ENCODE peak calls at places on chromosome 12, in seven cellular contexts. F is AG09309, W is GM06990, Z is dorsolateral prefrontal cortex, O is left lung, C is HFFc6, V is AG04449. X is an unnamed sample.

GRCh38 chr12:19482551-19483109 is 43.3 kb downstream of the AEBP2 start:
- DNase-seq in F (no peak), W (peak), Z (no peak), O (no peak), C (no peak), V (no peak), X (peak)

GRCh38 chr12:111171832-111172231 is 197.1 kb downstream of the PHETA1 start:
- DNase-seq in F (no peak), W (no peak), Z (no peak), O (no peak), C (no peak), V (no peak), X (no peak)

GRCh38 chr12:114371250-114371649 is 34.7 kb downstream of the TBX5 start:
- DNase-seq in F (no peak), W (no peak), Z (peak), O (no peak), C (no peak), V (no peak), X (no peak)

GRCh38 chr12:9758119-9758518 is 2.6 kb downstream of the CD69 start:
- DNase-seq in F (no peak), W (no peak), Z (no peak), O (no peak), C (no peak), V (no peak), X (no peak)

GRCh38 chr12:100601626-100602025 is 28.1 kb downstream of the GAS2L3 start:
- DNase-seq in F (no peak), W (no peak), Z (no peak), O (no peak), C (no peak), V (no peak), X (no peak)

GRCh38 chr12:50017047-50017446 is 8.2 kb downstream of the RACGAP1 start:
- DNase-seq in F (peak), W (no peak), Z (no peak), O (no peak), C (peak), V (no peak), X (no peak)

GRCh38 chr12:63862187-63863107 is 17.9 kb downstream of the SRGAP1 start:
- DNase-seq in F (no peak), W (no peak), Z (no peak), O (no peak), C (peak), V (no peak), X (no peak)

GRCh38 chr12:6199211-6199530 is 1.0 kb upstream of the CD9 start:
- DNase-seq in F (no peak), W (no peak), Z (no peak), O (peak), C (no peak), V (no peak), X (no peak)

GRCh38 chr12:55681142-55682077 is 26.3 kb downstream of the ITGA7 start:
- DNase-seq in F (no peak), W (no peak), Z (no peak), O (peak), C (peak), V (no peak), X (no peak)

GRCh38 chr12:95179011-95179410 is 38.3 kb downstream of the FGD6 start:
- DNase-seq in F (no peak), W (no peak), Z (no peak), O (no peak), C (no peak), V (no peak), X (no peak)

GRCh38 chr12:75853621-75854020 is 178.0 kb downstream of the PHLDA1 start:
- DNase-seq in F (no peak), W (no peak), Z (no peak), O (no peak), C (no peak), V (no peak), X (no peak)

GRCh38 chr12:126019385-126019784 is 954.1 kb downstream of the AACS start:
- DNase-seq in F (no peak), W (no peak), Z (no peak), O (no peak), C (no peak), V (no peak), X (no peak)

GRCh38 chr12:75479963-75480461 is 543 bp upstream of the GLIPR1 start:
- DNase-seq in F (peak), W (peak), Z (no peak), O (no peak), C (peak), V (peak), X (peak)

GRCh38 chr12:93502802-93503623 is 35.7 kb downstream of the MRPL42 start:
- DNase-seq in F (no peak), W (no peak), Z (peak), O (no peak), C (peak), V (no peak), X (no peak)

GRCh38 chr12:113005759-113006158 is 27.4 kb downstream of the OAS2 start:
- DNase-seq in F (no peak), W (no peak), Z (no peak), O (no peak), C (no peak), V (no peak), X (no peak)

GRCh38 chr12:48985901-48986300 is 7.8 kb downstream of the WNT1 start:
- DNase-seq in F (no peak), W (no peak), Z (no peak), O (no peak), C (no peak), V (no peak), X (no peak)

GRCh38 chr12:104480826-104481457 is 24.2 kb downstream of the CHST11 start:
- DNase-seq in F (no peak), W (no peak), Z (no peak), O (peak), C (peak), V (no peak), X (no peak)

GRCh38 chr12:64669270-64669842 is 59.1 kb downstream of the RASSF3 start:
- DNase-seq in F (no peak), W (peak), Z (no peak), O (peak), C (no peak), V (no peak), X (peak)

GRCh38 chr12:104177663-104178501 is 37.7 kb upstream of the TXNRD1 start:
- DNase-seq in F (peak), W (no peak), Z (no peak), O (no peak), C (peak), V (peak), X (no peak)

GRCh38 chr12:40325349-40325960 is 100.7 kb downstream of the LRRK2 start:
- DNase-seq in F (no peak), W (peak), Z (peak), O (no peak), C (no peak), V (no peak), X (peak)

GRCh38 chr12:52074006-52074405 is 4.2 kb downstream of the ATG101 start:
- DNase-seq in F (no peak), W (no peak), Z (no peak), O (no peak), C (peak), V (no peak), X (no peak)

GRCh38 chr12:52074656-52075408 is 4.7 kb upstream of the SMIM41 start:
- DNase-seq in F (no peak), W (no peak), Z (no peak), O (no peak), C (no peak), V (no peak), X (no peak)

GRCh38 chr12:52070243-52070925 is 606 bp downstream of the ATG101 start:
- DNase-seq in F (no peak), W (no peak), Z (no peak), O (no peak), C (no peak), V (no peak), X (no peak)

GRCh38 chr12:52075409-52075724 is 4.1 kb upstream of the SMIM41 start:
- DNase-seq in F (no peak), W (no peak), Z (no peak), O (no peak), C (peak), V (no peak), X (no peak)

DNA sequence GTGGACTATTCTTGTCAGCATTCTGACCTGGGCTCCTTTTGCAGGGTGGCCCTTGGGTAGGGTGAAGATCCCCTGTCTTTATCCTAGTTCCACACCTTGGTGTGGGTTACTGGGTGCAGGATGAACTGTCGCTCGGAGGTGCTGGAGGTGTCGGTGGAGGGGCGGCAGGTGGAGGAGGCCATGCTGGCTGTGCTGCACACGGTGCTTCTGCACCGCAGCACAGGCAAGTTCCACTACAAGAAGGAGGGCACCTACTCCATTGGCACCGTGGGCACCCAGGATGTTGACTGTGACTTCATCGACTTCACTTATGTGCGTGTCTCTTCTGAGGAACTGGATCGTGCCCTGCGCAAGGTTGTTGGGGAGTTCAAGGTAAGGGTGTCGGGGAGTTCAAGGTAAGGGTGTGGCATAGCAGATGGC is 3.8 kb downstream of the ATG101 start:
- DNase-seq in F (no peak), W (no peak), Z (no peak), O (no peak), C (no peak), V (no peak), X (no peak)
- TF ChIP-seq CTCF in F (no peak), W (no peak), Z (no peak), O (no peak), C (no peak), V (no peak), X (no peak)

GRCh38 chr12:66548338-66549049 is 130.4 kb downstream of the GRIP1 start:
- DNase-seq in F (no peak), W (no peak), Z (no peak), O (no peak), C (peak), V (no peak), X (no peak)
- TF ChIP-seq CTCF in F (no peak), W (peak), Z (peak), O (no peak), C (peak), V (no peak), X (peak)

GRCh38 chr12:130649646-130650045 is 66.5 kb downstream of the RIMBP2 start:
- DNase-seq in F (no peak), W (no peak), Z (no peak), O (no peak), C (no peak), V (no peak), X (no peak)

GRCh38 chr12:130650131-130650530 is 66.0 kb downstream of the RIMBP2 start:
- DNase-seq in F (no peak), W (no peak), Z (no peak), O (no peak), C (no peak), V (no peak), X (no peak)

GRCh38 chr12:130647814-130648213 is 68.3 kb downstream of the RIMBP2 start:
- DNase-seq in F (no peak), W (no peak), Z (no peak), O (no peak), C (no peak), V (no peak), X (no peak)

GRCh38 chr12:130651188-130651587 is 64.9 kb downstream of the RIMBP2 start:
- DNase-seq in F (no peak), W (no peak), Z (no peak), O (no peak), C (no peak), V (no peak), X (no peak)

GRCh38 chr12:130649101-130649571 is 67.0 kb downstream of the RIMBP2 start:
- DNase-seq in F (no peak), W (no peak), Z (no peak), O (no peak), C (no peak), V (no peak), X (no peak)
- TF ChIP-seq CTCF in F (no peak), W (no peak), Z (no peak), O (no peak), C (no peak), V (no peak), X (no peak)

GRCh38 chr12:123431951-123432886 is 4.3 kb downstream of the RILPL2 start:
- DNase-seq in F (no peak), W (no peak), Z (no peak), O (peak), C (no peak), V (no peak), X (no peak)

GRCh38 chr12:123435636-123436016 is 858 bp downstream of the RILPL2 start:
- DNase-seq in F (no peak), W (no peak), Z (no peak), O (no peak), C (no peak), V (no peak), X (no peak)

GRCh38 chr12:123436017-123436964 is at the start of gene RILPL2:
- DNase-seq in F (peak), W (peak), Z (peak), O (peak), C (peak), V (no peak), X (peak)

DNA sequence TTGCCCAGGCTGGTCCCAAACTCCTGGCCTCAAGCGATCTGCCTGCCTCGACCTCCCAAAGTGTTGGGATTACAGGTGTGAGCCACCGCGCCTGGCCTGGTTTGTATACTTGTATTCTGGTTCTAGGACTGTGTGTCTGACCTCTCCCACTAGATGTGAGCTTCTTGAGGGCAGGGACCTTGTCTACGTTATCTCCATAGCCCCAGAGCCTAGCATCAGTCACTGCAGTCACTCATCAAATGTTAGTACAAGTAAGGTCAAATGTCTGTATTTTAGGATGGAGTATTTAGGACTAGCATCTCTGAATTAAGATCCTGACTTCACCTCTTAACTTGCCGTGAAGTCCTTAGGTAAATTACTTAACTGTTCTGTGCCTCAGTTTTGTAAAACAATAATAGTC is 2.9 kb downstream of the RILPL2 start:
- DNase-seq in F (no peak), W (no peak), Z (no peak), O (peak), C (no peak), V (no peak), X (no peak)
- TF ChIP-seq CTCF in F (no peak), W (no peak), Z (no peak), O (no peak), C (no peak), V (no peak), X (no peak)

GRCh38 chr12:98503343-98503592 is 12.1 kb upstream of the TMPO start:
- DNase-seq in F (peak), W (peak), Z (peak), O (peak), C (no peak), V (peak), X (peak)

GRCh38 chr12:98499668-98500456 is 15.5 kb upstream of the TMPO start:
- DNase-seq in F (no peak), W (no peak), Z (no peak), O (no peak), C (no peak), V (no peak), X (no peak)

GRCh38 chr12:98504368-98504617 is 11.1 kb upstream of the TMPO start:
- DNase-seq in F (no peak), W (no peak), Z (no peak), O (no peak), C (no peak), V (no peak), X (no peak)

GRCh38 chr12:98498635-98499034 is 16.8 kb upstream of the TMPO start:
- DNase-seq in F (no peak), W (no peak), Z (no peak), O (no peak), C (no peak), V (no peak), X (no peak)

GRCh38 chr12:98503593-98504367 is 11.6 kb upstream of the TMPO start:
- DNase-seq in F (peak), W (peak), Z (peak), O (peak), C (peak), V (peak), X (peak)
- TF ChIP-seq CTCF in F (no peak), W (no peak), Z (no peak), O (no peak), C (no peak), V (no peak), X (no peak)

DNA sequence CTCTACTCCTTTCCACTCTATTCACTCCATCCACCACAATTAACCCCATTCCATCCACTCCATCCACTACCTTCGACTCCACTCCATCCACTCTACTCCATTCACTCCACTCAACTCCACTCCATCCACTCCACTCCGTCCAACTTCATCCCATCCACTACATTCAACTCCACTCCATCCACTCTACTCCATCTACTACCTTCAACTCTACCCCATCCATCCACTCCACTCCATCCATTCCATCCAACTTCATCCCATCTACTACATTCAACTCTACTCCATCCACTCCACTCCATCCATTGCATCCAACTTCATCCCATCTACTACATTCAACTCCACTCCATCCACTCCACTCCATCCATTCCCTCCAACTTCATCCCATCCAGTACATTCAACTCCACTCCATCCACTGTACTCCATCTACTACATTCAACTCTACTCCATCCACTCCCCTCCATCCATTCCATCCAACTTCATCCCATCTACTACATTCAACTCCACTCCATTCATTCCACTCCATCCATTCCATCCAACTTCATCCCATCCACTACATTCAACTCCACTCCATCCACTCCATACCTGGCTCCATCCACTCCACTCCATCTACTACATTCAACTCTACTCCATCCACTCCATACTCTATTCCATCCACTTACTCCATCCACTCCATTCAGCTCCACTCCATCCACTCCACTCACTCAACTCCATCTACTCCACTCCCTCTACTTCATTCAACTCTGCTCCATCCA is 16.4 kb downstream of the HNF1A start:
- DNase-seq in F (no peak), W (no peak), Z (no peak), O (no peak), C (no peak), V (no peak), X (no peak)
- TF ChIP-seq CTCF in F (no peak), W (no peak), Z (no peak), O (no peak), C (no peak), V (no peak), X (no peak)

DNA sequence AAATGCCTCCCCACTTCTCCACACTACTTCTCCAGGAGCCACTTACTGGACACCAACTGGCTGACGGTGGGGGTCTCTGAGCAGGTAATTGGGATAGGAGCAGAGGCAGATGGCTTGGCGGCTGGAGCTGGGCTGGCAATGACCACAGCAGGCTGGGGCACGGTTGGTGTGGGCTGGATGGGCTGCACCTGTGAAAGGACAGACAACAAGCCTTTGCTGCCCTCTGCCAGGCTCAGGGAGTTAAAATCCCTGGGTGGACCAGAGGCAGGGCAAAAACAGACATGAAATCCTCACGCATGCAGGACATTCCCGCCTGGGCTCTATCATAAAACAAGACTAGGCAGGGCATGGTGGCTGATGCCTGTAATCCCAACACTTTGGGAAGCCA is 19.3 kb upstream of the TFCP2 start:
- DNase-seq in F (no peak), W (no peak), Z (peak), O (no peak), C (no peak), V (no peak), X (no peak)
- TF ChIP-seq CTCF in F (no peak), W (no peak), Z (no peak), O (no peak), C (no peak), V (no peak), X (no peak)

GRCh38 chr12:109713187-109713984 is at the start of gene FAM222A:
- DNase-seq in F (peak), W (peak), Z (peak), O (peak), C (peak), V (peak), X (peak)

GRCh38 chr12:109716092-109716479 is 2.5 kb downstream of the FAM222A start:
- DNase-seq in F (no peak), W (no peak), Z (no peak), O (no peak), C (no peak), V (no peak), X (no peak)

GRCh38 chr12:109714913-109715244 is 1.3 kb downstream of the FAM222A start:
- DNase-seq in F (no peak), W (no peak), Z (no peak), O (no peak), C (no peak), V (no peak), X (no peak)

GRCh38 chr12:109715310-109716091 is 1.9 kb downstream of the FAM222A start:
- DNase-seq in F (no peak), W (no peak), Z (no peak), O (peak), C (no peak), V (no peak), X (no peak)

DNA sequence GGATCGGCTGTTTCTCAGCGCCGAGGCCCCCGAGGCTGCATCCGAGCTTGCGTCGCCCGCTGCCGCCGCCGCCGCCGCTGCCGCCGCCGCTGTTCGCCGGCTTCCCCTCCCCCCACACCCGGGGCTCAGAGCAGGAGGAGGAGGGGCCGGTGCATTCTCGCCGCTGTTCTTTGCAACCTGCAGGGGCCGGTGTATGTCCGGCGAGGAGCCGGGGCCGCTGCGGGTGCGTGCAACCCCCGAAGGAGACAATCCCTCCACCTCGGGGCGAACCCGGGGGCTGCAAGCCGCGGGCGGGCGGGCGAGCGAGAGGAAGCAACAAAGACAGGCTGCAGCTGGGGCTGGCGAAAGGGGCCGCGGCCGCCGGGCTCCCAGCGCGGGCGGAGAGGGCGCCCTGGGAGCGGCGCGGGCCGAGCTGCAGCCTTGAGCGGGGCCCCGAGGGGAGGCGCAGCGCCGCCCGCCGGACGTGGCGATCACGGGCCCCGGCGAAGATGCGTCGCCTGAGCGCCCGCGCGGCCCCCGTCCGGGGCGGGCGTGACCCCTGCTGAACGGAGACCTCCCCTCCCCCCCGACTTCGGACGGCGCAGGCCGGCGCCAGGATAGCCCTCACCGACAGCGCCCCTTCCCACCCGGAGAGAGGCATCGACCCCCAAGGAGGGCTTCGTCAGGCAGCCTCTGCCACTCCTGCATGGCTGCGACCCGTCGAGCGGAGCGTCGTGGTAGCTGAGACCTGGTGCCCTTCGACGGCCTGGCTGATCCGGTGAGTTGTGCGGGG is 702 bp downstream of the FAM222A start:
- DNase-seq in F (no peak), W (peak), Z (peak), O (peak), C (no peak), V (no peak), X (peak)
- TF ChIP-seq CTCF in F (peak), W (peak), Z (peak), O (no peak), C (peak), V (peak), X (no peak)

X was measured in GM13977.